ENCODE peak calls at places on chromosomes 6 and 20, in seven cellular contexts. J, O, U, W, T, F and I are unnamed samples.

GRCh38 chr6:80332013-80332412 is 225.5 kb downstream of the BCKDHB start:
- DNase-seq in J (no peak), O (no peak), U (no peak), W (no peak), T (no peak), F (no peak), I (no peak)

GRCh38 chr20:52722926-52723325 is 249.2 kb upstream of the TSHZ2 start:
- DNase-seq in J (no peak), O (no peak), U (no peak), W (no peak), T (no peak), F (no peak), I (no peak)

GRCh38 chr6:153727910-153728309 is 311.1 kb upstream of the OPRM1 start:
- DNase-seq in J (no peak), O (no peak), U (no peak), W (no peak), T (no peak), F (no peak), I (no peak)

GRCh38 chr6:152952866-152953509 is 29.9 kb downstream of the FBXO5 start:
- DNase-seq in J (peak; percentile 32), O (peak; percentile 50), U (peak; percentile 45), W (no peak), T (no peak), F (no peak), I (peak; percentile 48)

GRCh38 chr6:159602370-159603185 is 90.5 kb downstream of the SOD2 start:
- DNase-seq in J (no peak), O (no peak), U (no peak), W (no peak), T (no peak), F (no peak), I (no peak)

GRCh38 chr6:3016473-3017280 is 17.0 kb downstream of the NQO2 start:
- DNase-seq in J (no peak), O (no peak), U (no peak), W (no peak), T (no peak), F (no peak), I (no peak)

GRCh38 chr20:31788578-31788977 is 30.6 kb upstream of the MYLK2 start:
- DNase-seq in J (no peak), O (no peak), U (no peak), W (no peak), T (no peak), F (no peak), I (no peak)

GRCh38 chr6:35972471-35972985 is 51.6 kb upstream of the SRPK1 start:
- DNase-seq in J (no peak), O (peak; percentile 72), U (peak; percentile 24), W (peak; percentile 52), T (no peak), F (no peak), I (peak; percentile 14)

GRCh38 chr6:137494281-137494966 is at the start of gene OLIG3:
- DNase-seq in J (no peak), O (no peak), U (no peak), W (peak; percentile 67), T (no peak), F (no peak), I (no peak)

GRCh38 chr6:89284081-89284480 is 31.0 kb downstream of the GABRR2 start:
- DNase-seq in J (no peak), O (no peak), U (no peak), W (no peak), T (no peak), F (no peak), I (no peak)

GRCh38 chr6:149049230-149049629 is 268.3 kb upstream of the TAB2 start:
- DNase-seq in J (no peak), O (no peak), U (no peak), W (no peak), T (no peak), F (no peak), I (no peak)

GRCh38 chr20:38034961-38035360 is 1.4 kb downstream of the RPRD1B start:
- DNase-seq in J (no peak), O (no peak), U (no peak), W (no peak), T (no peak), F (no peak), I (no peak)

GRCh38 chr6:446418-447366 is 55.1 kb downstream of the IRF4 start:
- DNase-seq in J (no peak), O (no peak), U (no peak), W (peak; percentile 41), T (no peak), F (no peak), I (no peak)

DNA sequence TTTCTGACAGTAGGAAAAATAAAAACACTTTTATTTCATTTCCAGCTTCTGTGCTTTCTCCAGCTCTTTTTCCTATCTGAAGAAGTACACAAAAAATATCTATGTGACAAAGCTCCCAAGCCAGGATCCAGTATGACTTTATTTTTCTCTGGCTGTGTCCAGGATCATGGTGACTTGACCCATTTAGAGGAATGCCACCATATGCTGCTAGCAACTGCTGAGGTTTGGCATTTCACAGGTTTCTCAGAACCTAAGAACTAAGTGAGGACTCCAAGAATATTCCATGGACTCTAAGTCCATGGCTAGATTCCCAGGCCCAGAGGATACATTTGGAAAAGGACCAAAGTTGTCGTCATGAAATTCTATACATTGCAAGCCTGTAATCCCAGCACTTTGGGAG is 876.6 kb upstream of the FLRT3 start:
- DNase-seq in J (no peak), O (no peak), U (no peak), W (no peak), T (no peak), F (no peak), I (no peak)
- TF ChIP-seq JUND in J (no peak), O (no peak), U (no peak), W (no peak), T (no peak), F (no peak), I (no peak)

DNA sequence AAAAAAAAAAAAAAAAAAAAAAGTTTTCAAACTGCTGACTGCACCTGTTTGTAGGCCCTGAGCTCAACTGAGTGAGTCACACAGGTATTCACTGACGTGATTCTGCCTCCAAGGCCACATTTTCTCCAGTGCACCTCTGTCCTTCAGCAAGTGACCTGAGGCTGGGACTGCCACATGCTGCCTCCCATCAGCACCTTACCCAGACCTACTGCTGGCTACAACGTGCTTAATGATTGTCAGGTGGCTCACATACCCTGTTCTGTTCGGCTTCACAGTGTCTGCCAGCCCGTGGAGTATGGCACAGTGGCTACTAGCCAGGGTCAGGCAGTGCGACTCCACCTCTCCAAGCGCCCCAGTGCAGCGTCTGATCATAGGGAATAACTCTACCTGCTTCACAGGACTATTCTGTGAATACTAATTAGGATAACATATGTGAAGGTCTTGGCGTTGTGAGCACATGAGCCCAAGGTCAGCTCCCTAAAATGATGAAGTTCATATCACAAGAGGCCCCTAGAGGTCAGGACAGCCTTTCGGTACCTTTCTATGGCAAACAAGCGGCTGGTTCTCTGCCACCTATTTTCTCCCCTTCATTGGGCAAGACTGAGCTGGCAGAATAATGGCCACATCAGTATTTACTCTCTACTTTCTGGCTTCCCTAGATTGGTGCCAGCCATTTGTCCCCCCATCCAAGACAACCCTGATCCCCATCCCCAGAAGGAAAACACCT is 28.1 kb downstream of the RIPOR3 start:
- DNase-seq in J (peak; percentile 36), O (peak; percentile 84), U (peak; percentile 56), W (no peak), T (no peak), F (no peak), I (peak; percentile 84)
- TF ChIP-seq JUND in J (no peak), O (no peak), U (no peak), W (no peak), T (no peak), F (no peak), I (no peak)

DNA sequence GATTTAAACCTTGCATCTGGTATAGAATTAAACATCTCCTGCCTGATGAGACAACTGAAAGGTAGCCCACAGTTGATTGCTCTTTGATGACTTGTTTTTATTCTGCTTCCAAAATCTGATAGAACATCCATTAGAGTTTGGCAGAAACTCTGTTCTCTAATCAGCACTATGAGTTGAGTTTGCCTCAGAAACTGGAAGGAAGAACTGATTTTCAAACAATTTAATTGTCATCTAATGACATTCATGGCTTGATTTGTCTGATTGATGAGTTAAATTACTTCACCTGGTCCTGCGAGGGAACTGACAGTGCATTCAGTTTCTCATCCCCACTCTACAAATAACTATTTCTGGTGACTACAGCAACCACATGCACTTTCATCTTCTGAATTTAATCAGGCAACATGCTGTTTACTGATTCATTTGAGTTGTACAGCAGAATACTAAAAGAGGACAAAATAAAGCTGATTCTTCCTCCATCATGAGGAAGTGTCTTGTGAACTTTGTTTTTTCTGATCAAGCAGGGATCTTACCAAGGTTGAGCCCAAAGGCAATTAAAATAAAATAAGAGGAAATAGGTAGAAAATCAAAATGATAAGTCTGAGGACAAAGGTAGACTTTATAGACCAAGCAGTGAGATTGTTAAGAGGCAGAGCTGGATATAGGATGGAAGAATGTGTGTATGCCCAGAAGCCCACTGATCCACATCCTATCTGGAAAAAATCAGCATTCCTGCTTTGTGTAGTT is 15.7 kb upstream of the MRAP2 start:
- DNase-seq in J (no peak), O (no peak), U (no peak), W (no peak), T (no peak), F (no peak), I (no peak)
- TF ChIP-seq JUND in J (no peak), O (no peak), U (no peak), W (no peak), T (no peak), F (no peak), I (no peak)

GRCh38 chr20:35508493-35509218 is 20.8 kb downstream of the C20orf173 start:
- DNase-seq in J (no peak), O (no peak), U (no peak), W (no peak), T (no peak), F (no peak), I (no peak)

GRCh38 chr20:35510946-35511735 is 18.3 kb downstream of the C20orf173 start:
- DNase-seq in J (no peak), O (no peak), U (no peak), W (no peak), T (no peak), F (no peak), I (no peak)

GRCh38 chr20:35514371-35514960 is 15.0 kb downstream of the C20orf173 start:
- DNase-seq in J (no peak), O (no peak), U (no peak), W (no peak), T (no peak), F (no peak), I (no peak)

GRCh38 chr20:35515341-35515740 is 14.1 kb downstream of the C20orf173 start:
- DNase-seq in J (no peak), O (no peak), U (no peak), W (no peak), T (no peak), F (no peak), I (no peak)

DNA sequence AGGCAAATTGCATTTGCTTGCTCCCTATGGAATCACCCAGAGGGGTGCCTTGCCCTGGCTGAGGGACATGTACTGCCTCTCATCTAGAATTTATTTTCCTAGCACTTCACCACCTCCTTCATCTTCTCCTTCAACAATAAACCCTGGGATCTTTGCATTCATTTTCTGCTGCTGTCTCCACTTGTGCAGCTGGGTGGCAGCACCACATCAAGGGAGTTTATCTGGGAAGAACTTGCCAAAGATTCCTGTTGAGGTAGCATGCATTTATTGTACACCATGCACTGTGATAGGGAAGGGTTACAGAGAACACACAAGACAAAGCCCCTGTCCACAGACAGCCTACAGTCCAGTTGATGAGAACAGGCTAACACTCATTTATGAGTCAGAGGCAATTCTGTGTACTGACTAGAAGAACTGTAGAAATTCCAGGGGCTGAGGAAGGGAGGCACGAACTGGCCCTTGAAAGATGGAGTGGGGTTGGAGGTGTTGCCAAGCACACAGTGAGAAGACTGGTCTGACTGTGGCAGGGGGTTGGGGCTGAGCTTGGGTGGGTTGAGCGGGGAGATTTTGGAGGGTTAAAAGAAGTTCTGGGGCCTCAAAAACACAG is 17.5 kb downstream of the C20orf173 start:
- DNase-seq in J (no peak), O (peak; percentile 53), U (peak; percentile 48), W (no peak), T (no peak), F (no peak), I (peak; percentile 77)
- TF ChIP-seq JUND in J (no peak), O (no peak), U (no peak), W (no peak), T (no peak), F (no peak), I (no peak)